ENCODE peak calls at places on chromosome 3, in six cellular contexts. W, V, D, X, Y and U are unnamed samples.

GRCh38 chr3:122858373-122858772 is 63.5 kb downstream of the SLC49A4 start:
- DNase-seq in W (no peak), D (no peak), Y (no peak), X (peak; percentile 27), V (no peak), U (no peak)

GRCh38 chr3:156483426-156483825 is 71.5 kb downstream of the SSR3 start:
- DNase-seq in W (no peak), D (no peak), X (no peak), V (no peak), Y (no peak), U (peak; percentile 43)

GRCh38 chr3:181901626-181902025 is 189.9 kb downstream of the SOX2 start:
- DNase-seq in D (no peak), V (no peak), Y (no peak), W (no peak), X (no peak), U (no peak)

GRCh38 chr3:2923390-2923789 is 186.8 kb downstream of the IL5RA start:
- DNase-seq in W (no peak), D (no peak), X (no peak), Y (no peak), V (no peak), U (no peak)

GRCh38 chr3:174243194-174243593 is 615.9 kb upstream of the NAALADL2 start:
- DNase-seq in D (no peak), Y (no peak), V (no peak), X (no peak), W (no peak), U (no peak)

GRCh38 chr3:127157181-127157828 is 35.6 kb upstream of the PRR23E start:
- DNase-seq in W (no peak), Y (no peak), D (no peak), X (peak; percentile 99), V (peak; percentile 98), U (no peak)

GRCh38 chr3:119296723-119297122 is 2.5 kb downstream of the ARHGAP31 start:
- DNase-seq in Y (no peak), V (no peak), W (no peak), D (no peak), X (no peak), U (no peak)

GRCh38 chr3:42846682-42847522 is 28.8 kb downstream of the CYP8B1 start:
- DNase-seq in X (no peak), D (no peak), V (no peak), W (no peak), Y (peak; percentile 44), U (no peak)

GRCh38 chr3:42725454-42725853 is 22.9 kb upstream of the HHATL start:
- DNase-seq in W (no peak), V (no peak), X (no peak), Y (no peak), D (no peak), U (no peak)

GRCh38 chr3:115040673-115041286 is 106.3 kb downstream of the ZBTB20 start:
- DNase-seq in W (peak; percentile 31), V (peak; percentile 8), D (no peak), X (peak; percentile 47), Y (no peak), U (no peak)

GRCh38 chr3:64354956-64355355 is 129.7 kb upstream of the PRICKLE2 start:
- DNase-seq in W (no peak), Y (no peak), V (no peak), D (no peak), X (no peak), U (no peak)

GRCh38 chr3:64039273-64039672 is 16.0 kb upstream of the PSMD6 start:
- DNase-seq in W (no peak), V (no peak), Y (no peak), D (no peak), X (no peak), U (no peak)

GRCh38 chr3:9780451-9780797 is 10.7 kb upstream of the CAMK1 start:
- DNase-seq in Y (peak; percentile 73), D (no peak), V (no peak), W (no peak), X (no peak), U (no peak)

GRCh38 chr3:183515968-183516851 is 39.3 kb downstream of the KLHL6 start:
- DNase-seq in W (no peak), D (peak; percentile 10), Y (no peak), V (no peak), X (no peak), U (no peak)

GRCh38 chr3:115246621-115247020 is 99.5 kb upstream of the ZBTB20 start:
- DNase-seq in X (no peak), Y (no peak), D (no peak), V (no peak), W (no peak), U (no peak)